ENCODE peak calls at places on chromosomes 13 and 19, in ten cellular contexts. One of them, this sample, is unnamed.

GRCh38 chr13:59531571-59532091 is 632.1 kb downstream of the DIAPH3 start:
- DNase-seq in lower lobe of right lung: peak
- DNase-seq in pancreas: peak
- DNase-seq in choroid plexus epithelial cell: peak
- DNase-seq in PC-3: peak
- DNase-seq in left lung: no peak
- DNase-seq in HepG2: peak
- DNase-seq in epithelial cell of esophagus: peak
- DNase-seq in kidney: peak
- DNase-seq in IMR-90: peak
- DNase-seq in this sample: peak

GRCh38 chr13:44402902-44403719 is 29.5 kb downstream of the SERP2 start:
- DNase-seq in lower lobe of right lung: no peak
- DNase-seq in pancreas: peak
- DNase-seq in choroid plexus epithelial cell: no peak
- DNase-seq in PC-3: peak
- DNase-seq in left lung: no peak
- DNase-seq in HepG2: no peak
- DNase-seq in epithelial cell of esophagus: peak
- DNase-seq in kidney: no peak
- DNase-seq in IMR-90: no peak
- DNase-seq in this sample: no peak

GRCh38 chr19:41029524-41030432 is 38.7 kb downstream of the CYP2B6 start:
- DNase-seq in lower lobe of right lung: no peak
- DNase-seq in pancreas: no peak
- DNase-seq in choroid plexus epithelial cell: no peak
- DNase-seq in PC-3: no peak
- DNase-seq in left lung: no peak
- DNase-seq in HepG2: no peak
- DNase-seq in epithelial cell of esophagus: no peak
- DNase-seq in kidney: no peak
- DNase-seq in IMR-90: no peak
- DNase-seq in this sample: no peak

GRCh38 chr13:36862722-36863121 is 43.7 kb downstream of the RFXAP start:
- DNase-seq in lower lobe of right lung: no peak
- DNase-seq in pancreas: no peak
- DNase-seq in choroid plexus epithelial cell: no peak
- DNase-seq in PC-3: no peak
- DNase-seq in left lung: no peak
- DNase-seq in HepG2: no peak
- DNase-seq in epithelial cell of esophagus: no peak
- DNase-seq in kidney: no peak
- DNase-seq in IMR-90: no peak
- DNase-seq in this sample: no peak

GRCh38 chr19:57068921-57069697 is 50.7 kb upstream of the USP29 start:
- DNase-seq in lower lobe of right lung: no peak
- DNase-seq in pancreas: no peak
- DNase-seq in choroid plexus epithelial cell: no peak
- DNase-seq in PC-3: peak
- DNase-seq in left lung: no peak
- DNase-seq in HepG2: peak
- DNase-seq in epithelial cell of esophagus: no peak
- DNase-seq in kidney: no peak
- DNase-seq in IMR-90: no peak
- DNase-seq in this sample: no peak

GRCh38 chr13:50156140-50156539 is 140.9 kb downstream of the KCNRG start:
- DNase-seq in lower lobe of right lung: no peak
- DNase-seq in pancreas: no peak
- DNase-seq in choroid plexus epithelial cell: peak
- DNase-seq in PC-3: no peak
- DNase-seq in left lung: no peak
- DNase-seq in HepG2: peak
- DNase-seq in epithelial cell of esophagus: peak
- DNase-seq in kidney: no peak
- DNase-seq in IMR-90: peak
- DNase-seq in this sample: peak

GRCh38 chr13:21703846-21704245 is 33.0 kb downstream of the FGF9 start:
- DNase-seq in lower lobe of right lung: no peak
- DNase-seq in pancreas: no peak
- DNase-seq in choroid plexus epithelial cell: no peak
- DNase-seq in PC-3: peak
- DNase-seq in left lung: no peak
- DNase-seq in HepG2: no peak
- DNase-seq in epithelial cell of esophagus: peak
- DNase-seq in kidney: no peak
- DNase-seq in IMR-90: no peak
- DNase-seq in this sample: no peak

GRCh38 chr13:39025433-39025839 is 12.5 kb downstream of the PROSER1 start:
- DNase-seq in lower lobe of right lung: no peak
- DNase-seq in pancreas: no peak
- DNase-seq in choroid plexus epithelial cell: no peak
- DNase-seq in PC-3: peak
- DNase-seq in left lung: no peak
- DNase-seq in HepG2: no peak
- DNase-seq in epithelial cell of esophagus: no peak
- DNase-seq in kidney: no peak
- DNase-seq in IMR-90: no peak
- DNase-seq in this sample: no peak

GRCh38 chr13:98384739-98385138 is 192.2 kb downstream of the STK24 start:
- DNase-seq in lower lobe of right lung: no peak
- DNase-seq in pancreas: no peak
- DNase-seq in choroid plexus epithelial cell: peak
- DNase-seq in PC-3: no peak
- DNase-seq in left lung: no peak
- DNase-seq in HepG2: no peak
- DNase-seq in epithelial cell of esophagus: peak
- DNase-seq in kidney: no peak
- DNase-seq in IMR-90: peak
- DNase-seq in this sample: peak

GRCh38 chr13:109712187-109712601 is 74.2 kb downstream of the IRS2 start:
- DNase-seq in lower lobe of right lung: no peak
- DNase-seq in pancreas: no peak
- DNase-seq in choroid plexus epithelial cell: no peak
- DNase-seq in PC-3: no peak
- DNase-seq in left lung: no peak
- DNase-seq in HepG2: no peak
- DNase-seq in epithelial cell of esophagus: no peak
- DNase-seq in kidney: no peak
- DNase-seq in IMR-90: no peak
- DNase-seq in this sample: no peak

GRCh38 chr13:89401209-89401810 is 1730.1 kb downstream of the SLITRK5 start:
- DNase-seq in lower lobe of right lung: no peak
- DNase-seq in pancreas: no peak
- DNase-seq in choroid plexus epithelial cell: peak
- DNase-seq in PC-3: peak
- DNase-seq in left lung: no peak
- DNase-seq in HepG2: no peak
- DNase-seq in epithelial cell of esophagus: peak
- DNase-seq in kidney: no peak
- DNase-seq in IMR-90: peak
- DNase-seq in this sample: peak

GRCh38 chr19:29525901-29526729 is at the start of gene VSTM2B:
- DNase-seq in lower lobe of right lung: peak
- DNase-seq in pancreas: no peak
- DNase-seq in choroid plexus epithelial cell: no peak
- DNase-seq in PC-3: no peak
- DNase-seq in left lung: no peak
- DNase-seq in HepG2: no peak
- DNase-seq in epithelial cell of esophagus: no peak
- DNase-seq in kidney: peak
- DNase-seq in IMR-90: no peak
- DNase-seq in this sample: no peak

GRCh38 chr19:29523568-29523967 is 2.2 kb upstream of the VSTM2B start:
- DNase-seq in lower lobe of right lung: peak
- DNase-seq in pancreas: no peak
- DNase-seq in choroid plexus epithelial cell: no peak
- DNase-seq in PC-3: no peak
- DNase-seq in left lung: no peak
- DNase-seq in HepG2: no peak
- DNase-seq in epithelial cell of esophagus: no peak
- DNase-seq in kidney: peak
- DNase-seq in IMR-90: no peak
- DNase-seq in this sample: no peak

GRCh38 chr19:29524912-29525870 is 603 bp upstream of the VSTM2B start:
- DNase-seq in lower lobe of right lung: peak
- DNase-seq in pancreas: no peak
- DNase-seq in choroid plexus epithelial cell: no peak
- DNase-seq in PC-3: no peak
- DNase-seq in left lung: no peak
- DNase-seq in HepG2: no peak
- DNase-seq in epithelial cell of esophagus: no peak
- DNase-seq in kidney: peak
- DNase-seq in IMR-90: no peak
- DNase-seq in this sample: no peak

GRCh38 chr19:29526730-29527499 is 1.1 kb downstream of the VSTM2B start:
- DNase-seq in lower lobe of right lung: no peak
- DNase-seq in pancreas: no peak
- DNase-seq in choroid plexus epithelial cell: no peak
- DNase-seq in PC-3: no peak
- DNase-seq in left lung: no peak
- DNase-seq in HepG2: no peak
- DNase-seq in epithelial cell of esophagus: no peak
- DNase-seq in kidney: peak
- DNase-seq in IMR-90: no peak
- DNase-seq in this sample: no peak

DNA sequence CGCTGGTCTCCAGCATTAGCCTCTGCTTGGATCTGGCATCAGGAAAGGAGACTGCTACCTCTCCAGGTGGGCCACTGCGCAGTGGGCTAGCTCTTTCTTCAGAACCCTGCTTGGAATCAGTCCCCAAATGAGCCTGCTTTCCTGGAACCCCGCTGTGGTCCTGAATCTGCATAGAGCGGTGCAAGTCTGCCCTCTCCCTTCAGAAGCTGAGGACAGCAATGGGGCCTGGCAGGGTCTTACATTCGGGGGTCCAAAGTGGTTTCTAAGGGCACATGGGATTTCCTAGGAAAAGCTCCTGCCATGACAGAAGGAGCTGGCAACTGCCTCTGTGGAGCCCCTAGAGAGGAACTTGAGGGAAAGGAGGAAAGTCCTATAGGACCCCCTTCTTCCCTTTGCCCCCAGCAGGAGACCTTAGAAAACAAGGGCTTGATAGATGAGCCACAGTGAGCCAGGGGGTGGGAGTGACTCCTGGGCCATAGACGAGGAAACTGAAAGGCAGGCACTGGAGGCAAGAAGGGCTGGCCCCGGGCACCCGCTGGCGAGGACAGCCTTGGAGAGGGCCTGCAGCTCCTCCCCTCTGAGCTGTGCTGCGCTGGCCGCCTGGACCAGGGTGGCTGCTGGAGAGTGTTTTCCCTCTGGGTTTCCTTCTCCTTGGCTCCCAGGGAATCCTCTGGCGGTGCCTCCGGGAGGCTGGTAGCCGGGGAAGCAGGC is 1.4 kb upstream of the VSTM2B start:
- DNase-seq in lower lobe of right lung: peak
- DNase-seq in pancreas: no peak
- DNase-seq in choroid plexus epithelial cell: no peak
- DNase-seq in PC-3: no peak
- DNase-seq in left lung: no peak
- DNase-seq in HepG2: no peak
- DNase-seq in epithelial cell of esophagus: no peak
- DNase-seq in kidney: peak
- DNase-seq in IMR-90: no peak
- DNase-seq in this sample: no peak
- TF ChIP-seq CTCF in lower lobe of right lung: no peak
- TF ChIP-seq CTCF in pancreas: no peak
- TF ChIP-seq CTCF in choroid plexus epithelial cell: no peak
- TF ChIP-seq CTCF in PC-3: no peak
- TF ChIP-seq CTCF in left lung: no peak
- TF ChIP-seq CTCF in HepG2: no peak
- TF ChIP-seq CTCF in epithelial cell of esophagus: no peak
- TF ChIP-seq CTCF in kidney: no peak
- TF ChIP-seq CTCF in IMR-90: no peak
- TF ChIP-seq CTCF in this sample: no peak

DNA sequence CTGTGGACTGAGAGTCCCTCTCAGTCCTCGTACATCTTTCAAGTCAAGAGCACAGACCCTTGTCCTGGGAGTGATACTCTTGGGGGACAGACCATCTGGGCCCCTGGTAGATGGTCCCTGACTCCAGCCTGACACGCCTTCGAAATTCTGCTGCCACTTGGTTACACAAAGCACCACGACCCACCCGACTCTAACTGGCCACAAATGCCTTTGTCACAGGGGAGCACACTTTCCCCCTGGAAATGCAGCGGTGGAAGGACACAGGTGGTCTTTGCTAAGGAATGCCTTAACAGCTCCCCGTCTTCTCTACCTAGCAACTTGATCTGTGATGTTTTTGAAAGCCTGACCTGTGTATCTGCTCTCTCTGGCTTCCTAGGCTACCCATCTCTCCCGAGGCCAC is 13.8 kb upstream of the DHRS12 start:
- DNase-seq in lower lobe of right lung: no peak
- DNase-seq in pancreas: no peak
- DNase-seq in choroid plexus epithelial cell: no peak
- DNase-seq in PC-3: no peak
- DNase-seq in left lung: no peak
- DNase-seq in HepG2: no peak
- DNase-seq in epithelial cell of esophagus: no peak
- DNase-seq in kidney: no peak
- DNase-seq in IMR-90: no peak
- DNase-seq in this sample: no peak
- H3K4me3 ChIP-seq in lower lobe of right lung: no peak
- H3K4me3 ChIP-seq in pancreas: no peak
- H3K4me3 ChIP-seq in choroid plexus epithelial cell: no peak
- H3K4me3 ChIP-seq in PC-3: no peak
- H3K4me3 ChIP-seq in left lung: no peak
- H3K4me3 ChIP-seq in HepG2: no peak
- H3K4me3 ChIP-seq in epithelial cell of esophagus: no peak
- H3K4me3 ChIP-seq in kidney: no peak
- H3K4me3 ChIP-seq in IMR-90: no peak
- H3K4me3 ChIP-seq in this sample: no peak

GRCh38 chr13:28805193-28805819 is 14.8 kb upstream of the MTUS2 start:
- DNase-seq in lower lobe of right lung: no peak
- DNase-seq in pancreas: no peak
- DNase-seq in choroid plexus epithelial cell: peak
- DNase-seq in PC-3: peak
- DNase-seq in left lung: peak
- DNase-seq in HepG2: no peak
- DNase-seq in epithelial cell of esophagus: peak
- DNase-seq in kidney: no peak
- DNase-seq in IMR-90: no peak
- DNase-seq in this sample: no peak
- TF ChIP-seq CTCF in lower lobe of right lung: peak
- TF ChIP-seq CTCF in pancreas: no peak
- TF ChIP-seq CTCF in choroid plexus epithelial cell: peak
- TF ChIP-seq CTCF in PC-3: peak
- TF ChIP-seq CTCF in left lung: peak
- TF ChIP-seq CTCF in HepG2: peak
- TF ChIP-seq CTCF in epithelial cell of esophagus: peak
- TF ChIP-seq CTCF in kidney: no peak
- TF ChIP-seq CTCF in IMR-90: peak
- TF ChIP-seq CTCF in this sample: peak

DNA sequence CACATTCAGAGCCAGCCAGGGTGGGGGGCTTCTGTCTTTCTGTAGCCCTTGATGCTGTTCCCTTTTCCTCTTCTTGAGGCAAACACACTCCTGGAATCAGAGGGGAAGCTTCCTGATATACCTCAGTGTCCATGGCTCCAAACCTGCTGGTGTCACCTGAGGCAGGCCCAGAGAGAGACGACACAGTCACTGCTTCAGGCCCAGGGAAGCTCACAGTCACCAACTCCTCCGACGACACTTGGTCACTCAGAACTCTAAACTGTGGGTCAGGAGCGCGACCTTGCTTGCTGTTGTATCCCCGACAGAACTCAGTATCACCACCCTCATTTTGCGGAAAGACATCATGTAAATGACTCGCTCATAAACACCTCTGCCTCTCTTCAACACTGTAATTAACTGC is 1.1 kb downstream of the ATP13A1 start:
- DNase-seq in lower lobe of right lung: peak
- DNase-seq in pancreas: no peak
- DNase-seq in choroid plexus epithelial cell: no peak
- DNase-seq in PC-3: no peak
- DNase-seq in left lung: peak
- DNase-seq in HepG2: no peak
- DNase-seq in epithelial cell of esophagus: no peak
- DNase-seq in kidney: peak
- DNase-seq in IMR-90: no peak
- DNase-seq in this sample: no peak
- H3K4me3 ChIP-seq in lower lobe of right lung: peak
- H3K4me3 ChIP-seq in pancreas: no peak
- H3K4me3 ChIP-seq in choroid plexus epithelial cell: peak
- H3K4me3 ChIP-seq in PC-3: peak
- H3K4me3 ChIP-seq in left lung: peak
- H3K4me3 ChIP-seq in HepG2: peak
- H3K4me3 ChIP-seq in epithelial cell of esophagus: peak
- H3K4me3 ChIP-seq in kidney: peak
- H3K4me3 ChIP-seq in IMR-90: peak
- H3K4me3 ChIP-seq in this sample: peak